ENCODE peak calls at places on chromosomes 12 and 14, in nine cellular contexts. M, O, H, Z, W, R, P, J and L are unnamed samples.

GRCh38 chr12:65511927-65512326 is 233.4 kb downstream of the MSRB3 start:
- DNase-seq in M (no peak), O (no peak), H (no peak), Z (no peak), W (no peak), R (no peak), P (no peak), J (no peak), L (no peak)

GRCh38 chr14:93037354-93037753 is 78.4 kb downstream of the ITPK1 start:
- DNase-seq in M (no peak), O (no peak), H (no peak), Z (no peak), W (no peak), R (no peak), P (peak; percentile 42), J (no peak), L (no peak)

GRCh38 chr12:12870454-12870853 is 20.9 kb upstream of the GPRC5A start:
- DNase-seq in M (no peak), O (peak; percentile 98), H (peak; percentile 99), Z (no peak), W (peak; percentile 98), R (no peak), P (peak; percentile 58), J (no peak), L (no peak)

GRCh38 chr12:29844667-29845066 is 60.9 kb upstream of the TMTC1 start:
- DNase-seq in M (no peak), O (peak; percentile 4), H (no peak), Z (no peak), W (no peak), R (no peak), P (peak; percentile 35), J (no peak), L (no peak)

GRCh38 chr12:109018276-109018675 is 2.6 kb downstream of the SVOP start:
- DNase-seq in M (no peak), O (no peak), H (no peak), Z (no peak), W (no peak), R (no peak), P (no peak), J (no peak), L (no peak)

GRCh38 chr12:49283541-49284429 is 11.2 kb upstream of the PRPH start:
- DNase-seq in M (peak; percentile 54), O (no peak), H (no peak), Z (peak; percentile 37), W (no peak), R (no peak), P (no peak), J (no peak), L (no peak)

GRCh38 chr12:43109626-43110345 is 442.2 kb downstream of the ADAMTS20 start:
- DNase-seq in M (no peak), O (peak; percentile 30), H (no peak), Z (no peak), W (no peak), R (no peak), P (no peak), J (no peak), L (no peak)

GRCh38 chr14:52724360-52724644 is 5.7 kb upstream of the STYX start:
- DNase-seq in M (no peak), O (no peak), H (no peak), Z (no peak), W (no peak), R (no peak), P (no peak), J (no peak), L (no peak)

GRCh38 chr14:78399316-78399889 is 229.2 kb downstream of the NRXN3 start:
- DNase-seq in M (no peak), O (no peak), H (no peak), Z (no peak), W (no peak), R (no peak), P (peak; percentile 43), J (no peak), L (no peak)

GRCh38 chr12:103799504-103800251 is 41.4 kb downstream of the NT5DC3 start:
- DNase-seq in M (no peak), O (no peak), H (no peak), Z (no peak), W (peak; percentile 44), R (no peak), P (peak; percentile 93), J (no peak), L (no peak)

GRCh38 chr12:4734625-4735196 is 14.5 kb downstream of the GALNT8 start:
- DNase-seq in M (no peak), O (no peak), H (no peak), Z (no peak), W (no peak), R (no peak), P (no peak), J (no peak), L (no peak)

GRCh38 chr12:65765436-65765813 is 58.9 kb upstream of the HMGA2 start:
- DNase-seq in M (no peak), O (peak; percentile 62), H (peak; percentile 50), Z (no peak), W (peak; percentile 61), R (no peak), P (peak; percentile 78), J (no peak), L (no peak)

GRCh38 chr14:53531151-53531550 is 378.0 kb upstream of the DDHD1 start:
- DNase-seq in M (no peak), O (no peak), H (no peak), Z (no peak), W (no peak), R (no peak), P (no peak), J (no peak), L (no peak)

GRCh38 chr14:56297449-56297848 is 179.2 kb downstream of the PELI2 start:
- DNase-seq in M (no peak), O (no peak), H (no peak), Z (peak; percentile 52), W (no peak), R (no peak), P (no peak), J (no peak), L (no peak)

GRCh38 chr12:3630111-3630510 is 122.8 kb downstream of the CRACR2A start:
- DNase-seq in M (no peak), O (no peak), H (no peak), Z (no peak), W (no peak), R (no peak), P (no peak), J (no peak), L (no peak)

GRCh38 chr12:124231980-124232653 is 62.8 kb upstream of the RFLNA start:
- DNase-seq in M (peak; percentile 77), O (no peak), H (no peak), Z (no peak), W (no peak), R (no peak), P (no peak), J (no peak), L (no peak)

GRCh38 chr12:26172478-26172877 is 22.9 kb upstream of the SSPN start:
- DNase-seq in M (no peak), O (no peak), H (no peak), Z (no peak), W (no peak), R (no peak), P (no peak), J (no peak), L (no peak)

GRCh38 chr12:20463920-20464524 is 95.7 kb downstream of the PDE3A start:
- DNase-seq in M (no peak), O (no peak), H (peak; percentile 16), Z (no peak), W (peak; percentile 33), R (no peak), P (peak; percentile 26), J (no peak), L (peak; percentile 7)

GRCh38 chr12:125403145-125403789 is 338.0 kb downstream of the AACS start:
- DNase-seq in M (no peak), O (peak; percentile 4), H (no peak), Z (no peak), W (peak; percentile 3), R (no peak), P (peak; percentile 45), J (peak; percentile 22), L (peak; percentile 30)

GRCh38 chr12:65823481-65824313 is 586 bp upstream of the HMGA2 start:
- DNase-seq in M (peak; percentile 69), O (peak; percentile 57), H (peak; percentile 54), Z (peak; percentile 10), W (no peak), R (peak; percentile 15), P (peak; percentile 85), J (peak; percentile 63), L (peak; percentile 69)

GRCh38 chr12:81644503-81644902 is 114.6 kb downstream of the PPFIA2 start:
- DNase-seq in M (no peak), O (no peak), H (peak; percentile 10), Z (no peak), W (peak; percentile 48), R (no peak), P (peak; percentile 51), J (peak; percentile 43), L (peak; percentile 39)
- TF ChIP-seq CTCF in M (peak; percentile 62), O (peak; percentile 24), H (peak; percentile 63), Z (peak; percentile 34), W (peak; percentile 56), R (peak; percentile 75), P (peak; percentile 46), J (no peak), L (peak; percentile 45)

DNA sequence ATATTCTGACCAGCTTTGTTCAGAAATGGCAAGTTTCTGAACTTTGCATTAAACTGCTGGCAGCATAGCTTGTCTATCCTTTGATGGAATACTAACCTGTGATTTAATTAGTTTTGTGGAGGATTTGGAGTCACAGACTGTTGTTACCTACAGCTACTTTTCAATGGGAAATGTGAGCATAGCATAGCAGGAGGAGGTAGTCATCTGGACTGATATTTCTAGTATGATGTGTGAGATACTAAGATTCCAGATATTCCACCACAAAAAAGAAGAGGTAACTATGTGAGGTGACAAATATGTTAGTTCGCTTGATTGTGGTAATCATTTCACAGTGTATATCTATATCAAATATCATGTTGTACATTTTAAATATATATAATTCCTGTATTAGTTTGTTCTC is 833.0 kb downstream of the SLC6A15 start:
- DNase-seq in M (no peak), O (no peak), H (no peak), Z (no peak), W (peak; percentile 18), R (no peak), P (no peak), J (no peak), L (no peak)
- TF ChIP-seq CTCF in M (no peak), O (no peak), H (no peak), Z (no peak), W (no peak), R (no peak), P (no peak), J (no peak), L (no peak)

DNA sequence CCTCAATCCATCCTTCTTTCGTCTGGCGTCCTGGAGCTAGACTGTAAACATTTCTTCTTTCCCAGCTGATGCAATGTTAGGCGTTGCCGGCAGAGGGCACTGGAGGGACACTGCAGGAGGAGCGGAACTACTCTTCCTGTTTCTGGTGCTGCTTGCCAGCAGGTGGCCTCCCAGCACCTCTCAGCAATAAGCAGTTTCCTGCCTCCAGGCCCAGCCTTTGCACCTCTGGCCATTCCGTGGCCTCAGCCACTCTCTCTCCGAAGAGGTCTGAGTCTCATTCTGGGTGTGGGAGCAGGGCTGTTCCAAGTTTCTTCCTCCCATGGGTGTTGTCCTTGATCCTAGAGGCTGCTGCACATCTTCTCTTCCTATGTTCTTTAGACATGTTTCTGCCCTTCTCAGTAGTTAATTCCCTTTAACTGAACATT is 7.5 kb upstream of the ASPG start:
- DNase-seq in M (peak; percentile 92), O (peak; percentile 70), H (peak; percentile 86), Z (peak; percentile 90), W (peak; percentile 80), R (peak; percentile 76), P (peak; percentile 86), J (peak; percentile 93), L (peak; percentile 95)
- TF ChIP-seq CTCF in M (peak; percentile 100), O (peak; percentile 100), H (peak; percentile 98), Z (peak; percentile 100), W (peak; percentile 100), R (peak; percentile 100), P (peak; percentile 100), J (peak; percentile 100), L (peak; percentile 100)

GRCh38 chr14:102213984-102214658 is 74.4 kb downstream of the WDR20 start:
- DNase-seq in M (peak; percentile 57), O (no peak), H (no peak), Z (no peak), W (no peak), R (no peak), P (no peak), J (no peak), L (no peak)
- TF ChIP-seq CTCF in M (peak; percentile 6), O (no peak), H (peak; percentile 67), Z (peak; percentile 34), W (no peak), R (no peak), P (no peak), J (no peak), L (no peak)